ENCODE peak calls at places on chromosome 11, in nine cellular contexts. One of them, this sample, is unnamed.

GRCh38 chr11:35242412-35242811 is 103.4 kb downstream of the CD44 start:
- DNase-seq in pancreas: no peak
- DNase-seq in MM.1S: no peak
- DNase-seq in fibroblast of pulmonary artery: no peak
- DNase-seq in GM13977: no peak
- DNase-seq in Peyer's patch: no peak
- DNase-seq in HFF-Myc: no peak
- DNase-seq in right atrium auricular region: no peak
- DNase-seq in astrocyte of the spinal cord: peak
- DNase-seq in this sample: no peak

GRCh38 chr11:20102393-20102792 is 57.9 kb downstream of the DBX1 start:
- DNase-seq in Peyer's patch: no peak
- DNase-seq in pancreas: no peak
- DNase-seq in right atrium auricular region: no peak
- DNase-seq in GM13977: no peak
- DNase-seq in fibroblast of pulmonary artery: peak
- DNase-seq in astrocyte of the spinal cord: no peak
- DNase-seq in MM.1S: no peak
- DNase-seq in HFF-Myc: no peak
- DNase-seq in this sample: no peak

GRCh38 chr11:104089481-104089880 is 53.0 kb downstream of the DDI1 start:
- DNase-seq in HFF-Myc: no peak
- DNase-seq in fibroblast of pulmonary artery: no peak
- DNase-seq in right atrium auricular region: no peak
- DNase-seq in pancreas: no peak
- DNase-seq in GM13977: no peak
- DNase-seq in astrocyte of the spinal cord: no peak
- DNase-seq in Peyer's patch: no peak
- DNase-seq in MM.1S: no peak
- DNase-seq in this sample: no peak

GRCh38 chr11:12841946-12842630 is 167.0 kb upstream of the RASSF10 start:
- DNase-seq in MM.1S: no peak
- DNase-seq in fibroblast of pulmonary artery: peak
- DNase-seq in astrocyte of the spinal cord: peak
- DNase-seq in GM13977: no peak
- DNase-seq in Peyer's patch: no peak
- DNase-seq in pancreas: no peak
- DNase-seq in HFF-Myc: peak
- DNase-seq in right atrium auricular region: no peak
- DNase-seq in this sample: no peak

GRCh38 chr11:2591805-2592204 is 108.0 kb downstream of the KCNQ1OT1 start:
- DNase-seq in MM.1S: no peak
- DNase-seq in GM13977: peak
- DNase-seq in HFF-Myc: no peak
- DNase-seq in right atrium auricular region: no peak
- DNase-seq in astrocyte of the spinal cord: no peak
- DNase-seq in pancreas: peak
- DNase-seq in fibroblast of pulmonary artery: no peak
- DNase-seq in Peyer's patch: no peak
- DNase-seq in this sample: peak

GRCh38 chr11:17543574-17544180 is 539 bp downstream of the USH1C start:
- DNase-seq in Peyer's patch: peak
- DNase-seq in right atrium auricular region: no peak
- DNase-seq in astrocyte of the spinal cord: no peak
- DNase-seq in HFF-Myc: no peak
- DNase-seq in pancreas: no peak
- DNase-seq in GM13977: no peak
- DNase-seq in MM.1S: no peak
- DNase-seq in fibroblast of pulmonary artery: no peak
- DNase-seq in this sample: no peak

GRCh38 chr11:36127550-36127949 is 161.7 kb downstream of the COMMD9 start:
- DNase-seq in GM13977: no peak
- DNase-seq in HFF-Myc: no peak
- DNase-seq in MM.1S: no peak
- DNase-seq in Peyer's patch: no peak
- DNase-seq in astrocyte of the spinal cord: no peak
- DNase-seq in right atrium auricular region: no peak
- DNase-seq in pancreas: no peak
- DNase-seq in fibroblast of pulmonary artery: no peak
- DNase-seq in this sample: no peak

GRCh38 chr11:118914178-118914918 is 11.4 kb downstream of the BCL9L start:
- DNase-seq in fibroblast of pulmonary artery: no peak
- DNase-seq in pancreas: peak
- DNase-seq in MM.1S: no peak
- DNase-seq in astrocyte of the spinal cord: no peak
- DNase-seq in right atrium auricular region: no peak
- DNase-seq in GM13977: no peak
- DNase-seq in Peyer's patch: peak
- DNase-seq in HFF-Myc: no peak
- DNase-seq in this sample: no peak

GRCh38 chr11:92443109-92443508 is 218.5 kb downstream of the FAT3 start:
- DNase-seq in right atrium auricular region: no peak
- DNase-seq in MM.1S: no peak
- DNase-seq in Peyer's patch: no peak
- DNase-seq in fibroblast of pulmonary artery: no peak
- DNase-seq in astrocyte of the spinal cord: no peak
- DNase-seq in HFF-Myc: no peak
- DNase-seq in GM13977: no peak
- DNase-seq in pancreas: no peak
- DNase-seq in this sample: no peak

GRCh38 chr11:56855217-56855616 is 106.7 kb upstream of the OR9G4 start:
- DNase-seq in fibroblast of pulmonary artery: no peak
- DNase-seq in HFF-Myc: no peak
- DNase-seq in MM.1S: no peak
- DNase-seq in GM13977: no peak
- DNase-seq in right atrium auricular region: no peak
- DNase-seq in Peyer's patch: no peak
- DNase-seq in astrocyte of the spinal cord: no peak
- DNase-seq in pancreas: no peak
- DNase-seq in this sample: no peak

GRCh38 chr11:9639099-9639498 is 24.8 kb upstream of the SWAP70 start:
- DNase-seq in pancreas: no peak
- DNase-seq in GM13977: no peak
- DNase-seq in MM.1S: no peak
- DNase-seq in right atrium auricular region: peak
- DNase-seq in astrocyte of the spinal cord: no peak
- DNase-seq in HFF-Myc: no peak
- DNase-seq in fibroblast of pulmonary artery: no peak
- DNase-seq in Peyer's patch: peak
- DNase-seq in this sample: no peak

GRCh38 chr11:128881221-128881620 is 9.9 kb upstream of the KCNJ5 start:
- DNase-seq in pancreas: no peak
- DNase-seq in right atrium auricular region: no peak
- DNase-seq in astrocyte of the spinal cord: no peak
- DNase-seq in MM.1S: no peak
- DNase-seq in Peyer's patch: no peak
- DNase-seq in fibroblast of pulmonary artery: no peak
- DNase-seq in GM13977: no peak
- DNase-seq in HFF-Myc: no peak
- DNase-seq in this sample: no peak

GRCh38 chr11:118607401-118608267 is at the start of gene PHLDB1:
- DNase-seq in MM.1S: no peak
- DNase-seq in pancreas: peak
- DNase-seq in fibroblast of pulmonary artery: peak
- DNase-seq in GM13977: no peak
- DNase-seq in HFF-Myc: no peak
- DNase-seq in Peyer's patch: peak
- DNase-seq in astrocyte of the spinal cord: peak
- DNase-seq in right atrium auricular region: peak
- DNase-seq in this sample: peak

GRCh38 chr11:57584341-57584740 is 13.1 kb upstream of the SERPING1 start:
- DNase-seq in pancreas: no peak
- DNase-seq in astrocyte of the spinal cord: no peak
- DNase-seq in MM.1S: no peak
- DNase-seq in GM13977: no peak
- DNase-seq in right atrium auricular region: no peak
- DNase-seq in Peyer's patch: no peak
- DNase-seq in HFF-Myc: no peak
- DNase-seq in fibroblast of pulmonary artery: no peak
- DNase-seq in this sample: no peak

DNA sequence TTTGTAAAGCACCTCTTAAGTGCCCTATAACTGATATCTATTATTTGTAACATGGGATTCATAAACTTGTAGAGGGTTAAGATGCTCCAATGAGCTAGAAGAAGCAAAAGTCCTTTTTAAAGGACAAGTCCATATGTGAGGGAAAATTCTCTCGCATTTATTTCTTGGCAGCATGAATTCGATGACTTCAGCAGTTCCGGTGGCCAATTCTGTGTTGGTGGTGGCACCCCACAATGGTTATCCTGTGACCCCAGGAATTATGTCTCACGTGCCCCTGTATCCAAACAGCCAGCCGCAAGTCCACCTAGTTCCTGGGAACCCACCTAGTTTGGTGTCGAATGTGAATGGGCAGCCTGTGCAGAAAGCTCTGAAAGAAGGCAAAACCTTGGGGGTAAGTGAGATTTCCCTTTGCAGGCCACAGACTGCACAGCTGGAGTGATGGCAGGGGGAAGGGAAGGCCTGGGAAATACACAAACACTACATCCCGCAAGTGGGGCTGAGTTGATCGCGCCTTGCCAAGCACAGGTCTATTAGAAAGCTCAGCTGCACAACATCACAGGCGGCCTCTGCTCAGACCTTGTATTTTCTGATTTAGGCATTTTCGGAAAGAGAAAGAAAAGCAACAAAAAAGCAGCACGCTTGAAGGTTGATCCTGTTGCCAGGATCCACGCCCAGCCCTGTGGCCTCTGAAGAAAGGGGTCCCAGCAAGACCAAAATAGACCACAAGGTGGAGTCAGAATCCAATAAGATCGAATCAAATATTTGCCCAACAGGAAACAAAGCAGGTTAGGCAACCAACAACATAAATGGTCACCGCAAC is 1.5 kb downstream of the MS4A8 start:
- DNase-seq in astrocyte of the spinal cord: no peak
- DNase-seq in MM.1S: peak
- DNase-seq in fibroblast of pulmonary artery: peak
- DNase-seq in Peyer's patch: no peak
- DNase-seq in pancreas: no peak
- DNase-seq in right atrium auricular region: peak
- DNase-seq in GM13977: peak
- DNase-seq in HFF-Myc: no peak
- DNase-seq in this sample: peak
- TF ChIP-seq CTCF in astrocyte of the spinal cord: peak
- TF ChIP-seq CTCF in MM.1S: peak
- TF ChIP-seq CTCF in fibroblast of pulmonary artery: peak
- TF ChIP-seq CTCF in Peyer's patch: peak
- TF ChIP-seq CTCF in pancreas: peak
- TF ChIP-seq CTCF in right atrium auricular region: peak
- TF ChIP-seq CTCF in GM13977: peak
- TF ChIP-seq CTCF in HFF-Myc: peak
- TF ChIP-seq CTCF in this sample: peak

GRCh38 chr11:111736191-111736590 is 30.0 kb downstream of the PPP2R1B start:
- DNase-seq in Peyer's patch: no peak
- DNase-seq in astrocyte of the spinal cord: no peak
- DNase-seq in fibroblast of pulmonary artery: peak
- DNase-seq in right atrium auricular region: no peak
- DNase-seq in pancreas: no peak
- DNase-seq in GM13977: no peak
- DNase-seq in HFF-Myc: no peak
- DNase-seq in MM.1S: no peak
- DNase-seq in this sample: no peak
- TF ChIP-seq CTCF in Peyer's patch: no peak
- TF ChIP-seq CTCF in astrocyte of the spinal cord: no peak
- TF ChIP-seq CTCF in fibroblast of pulmonary artery: no peak
- TF ChIP-seq CTCF in right atrium auricular region: no peak
- TF ChIP-seq CTCF in pancreas: no peak
- TF ChIP-seq CTCF in GM13977: no peak
- TF ChIP-seq CTCF in HFF-Myc: no peak
- TF ChIP-seq CTCF in MM.1S: no peak
- TF ChIP-seq CTCF in this sample: no peak

GRCh38 chr11:5369793-5370192 is 13.8 kb upstream of the OR51M1 start:
- DNase-seq in right atrium auricular region: no peak
- DNase-seq in astrocyte of the spinal cord: peak
- DNase-seq in pancreas: no peak
- DNase-seq in HFF-Myc: no peak
- DNase-seq in Peyer's patch: no peak
- DNase-seq in GM13977: peak
- DNase-seq in fibroblast of pulmonary artery: peak
- DNase-seq in MM.1S: peak
- DNase-seq in this sample: peak
- TF ChIP-seq CTCF in right atrium auricular region: no peak
- TF ChIP-seq CTCF in astrocyte of the spinal cord: peak
- TF ChIP-seq CTCF in pancreas: no peak
- TF ChIP-seq CTCF in HFF-Myc: peak
- TF ChIP-seq CTCF in Peyer's patch: no peak
- TF ChIP-seq CTCF in GM13977: peak
- TF ChIP-seq CTCF in fibroblast of pulmonary artery: peak
- TF ChIP-seq CTCF in MM.1S: peak
- TF ChIP-seq CTCF in this sample: peak

GRCh38 chr11:59520741-59521140 is 9.4 kb downstream of the OR4D9 start:
- DNase-seq in right atrium auricular region: no peak
- DNase-seq in astrocyte of the spinal cord: no peak
- DNase-seq in pancreas: no peak
- DNase-seq in fibroblast of pulmonary artery: no peak
- DNase-seq in GM13977: no peak
- DNase-seq in MM.1S: no peak
- DNase-seq in HFF-Myc: no peak
- DNase-seq in Peyer's patch: no peak
- DNase-seq in this sample: no peak
- TF ChIP-seq CTCF in right atrium auricular region: no peak
- TF ChIP-seq CTCF in astrocyte of the spinal cord: no peak
- TF ChIP-seq CTCF in pancreas: no peak
- TF ChIP-seq CTCF in fibroblast of pulmonary artery: no peak
- TF ChIP-seq CTCF in GM13977: no peak
- TF ChIP-seq CTCF in MM.1S: no peak
- TF ChIP-seq CTCF in HFF-Myc: no peak
- TF ChIP-seq CTCF in Peyer's patch: no peak
- TF ChIP-seq CTCF in this sample: no peak

DNA sequence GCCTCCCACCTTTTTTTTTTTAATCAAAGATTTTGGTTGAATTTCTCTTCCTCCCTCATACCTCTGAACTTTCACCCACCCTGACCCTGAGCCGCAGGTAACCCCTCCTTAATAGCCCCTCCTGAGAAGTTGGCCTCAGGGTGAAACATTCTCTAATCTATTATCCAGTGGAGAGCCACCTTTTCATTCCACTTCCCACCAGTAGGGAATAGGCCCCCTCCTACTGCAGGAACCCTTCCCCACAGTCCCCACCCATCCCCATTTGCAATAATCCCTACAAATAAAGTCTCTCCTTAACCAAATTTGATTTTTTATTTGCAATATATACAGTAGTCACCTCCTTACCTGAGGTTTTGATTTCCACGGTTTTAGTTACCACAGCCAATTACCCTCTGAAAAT is 2.1 kb upstream of the SLC35F2 start:
- DNase-seq in right atrium auricular region: no peak
- DNase-seq in GM13977: no peak
- DNase-seq in fibroblast of pulmonary artery: no peak
- DNase-seq in pancreas: no peak
- DNase-seq in Peyer's patch: no peak
- DNase-seq in astrocyte of the spinal cord: no peak
- DNase-seq in MM.1S: no peak
- DNase-seq in HFF-Myc: no peak
- DNase-seq in this sample: no peak
- TF ChIP-seq CTCF in right atrium auricular region: no peak
- TF ChIP-seq CTCF in GM13977: no peak
- TF ChIP-seq CTCF in fibroblast of pulmonary artery: no peak
- TF ChIP-seq CTCF in pancreas: no peak
- TF ChIP-seq CTCF in Peyer's patch: no peak
- TF ChIP-seq CTCF in astrocyte of the spinal cord: no peak
- TF ChIP-seq CTCF in MM.1S: no peak
- TF ChIP-seq CTCF in HFF-Myc: no peak
- TF ChIP-seq CTCF in this sample: no peak

This sample was measured in GM10248.